ENCODE peak calls at places on chromosomes 1 and 21, in eight cellular contexts. G is LHCN-M2, A is fibroblast of gingiva, T is left kidney, R is neural progenitor cell, L is AG04450, B is NCI-H1092, N is ELR. V is an unnamed sample.

GRCh38 chr1:179883040-179883501 is 986 bp downstream of the TOR1AIP1 start:
- DNase-seq in R (no peak), B (peak; percentile 85), G (no peak), A (no peak), T (no peak), L (no peak), N (no peak), V (no peak)

GRCh38 chr1:100921110-100921706 is 25.3 kb downstream of the SLC30A7 start:
- DNase-seq in L (peak; percentile 21), A (peak; percentile 39), T (peak; percentile 65), B (peak; percentile 39), R (peak; percentile 69), N (peak; percentile 74), G (peak; percentile 52), V (peak; percentile 65)

GRCh38 chr1:92804721-92805169 is 19.8 kb upstream of the EVI5 start:
- DNase-seq in B (no peak), R (peak; percentile 23), T (peak; percentile 67), L (peak; percentile 95), G (peak; percentile 93), A (peak; percentile 70), N (peak; percentile 98), V (peak; percentile 31)

GRCh38 chr21:36860736-36861594 is 105.5 kb downstream of the HLCS start:
- DNase-seq in N (peak; percentile 90), A (no peak), G (peak; percentile 69), B (no peak), T (no peak), L (peak; percentile 29), R (no peak), V (no peak)

GRCh38 chr1:185862235-185862634 is 128.0 kb downstream of the HMCN1 start:
- DNase-seq in R (no peak), B (no peak), T (no peak), N (peak; percentile 37), G (peak; percentile 14), L (no peak), A (no peak), V (no peak)

GRCh38 chr1:36639461-36639860 is 156.7 kb upstream of the CSF3R start:
- DNase-seq in B (no peak), N (no peak), R (no peak), L (no peak), T (no peak), G (no peak), A (no peak), V (no peak)

GRCh38 chr1:204684551-204685235 is 845 bp downstream of the LRRN2 start:
- DNase-seq in N (no peak), B (no peak), T (peak; percentile 72), G (no peak), R (peak; percentile 58), A (no peak), L (no peak), V (peak; percentile 44)

GRCh38 chr1:172717722-172718455 is 59.0 kb downstream of the FASLG start:
- DNase-seq in B (no peak), L (no peak), N (no peak), R (no peak), A (no peak), T (no peak), G (no peak), V (no peak)